ENCODE peak calls at places on chromosome 3, in four cellular contexts. One of them, this sample, is unnamed.

GRCh38 chr3:116148881-116149530 is 296.3 kb downstream of the LSAMP start:
- DNase-seq in CD8-positive, alpha-beta T cell: no peak
- DNase-seq in WTC11: no peak
- DNase-seq in esophagus squamous epithelium: no peak
- DNase-seq in this sample: no peak

GRCh38 chr3:155983834-155984474 is 113.5 kb downstream of the GMPS start:
- DNase-seq in CD8-positive, alpha-beta T cell: no peak
- DNase-seq in WTC11: no peak
- DNase-seq in esophagus squamous epithelium: no peak
- DNase-seq in this sample: no peak

GRCh38 chr3:39343076-39343717 is 13.7 kb downstream of the CCR8 start:
- DNase-seq in CD8-positive, alpha-beta T cell: no peak
- DNase-seq in WTC11: no peak
- DNase-seq in esophagus squamous epithelium: no peak
- DNase-seq in this sample: no peak

GRCh38 chr3:123759311-123759710 is 124.8 kb downstream of the MYLK start:
- DNase-seq in CD8-positive, alpha-beta T cell: no peak
- DNase-seq in WTC11: no peak
- DNase-seq in esophagus squamous epithelium: no peak
- DNase-seq in this sample: no peak

GRCh38 chr3:135218782-135219181 is 423.7 kb downstream of the EPHB1 start:
- DNase-seq in CD8-positive, alpha-beta T cell: no peak
- DNase-seq in WTC11: no peak
- DNase-seq in esophagus squamous epithelium: no peak
- DNase-seq in this sample: no peak

GRCh38 chr3:129581623-129582022 is 24.9 kb downstream of the PLXND1 start:
- DNase-seq in CD8-positive, alpha-beta T cell: no peak
- DNase-seq in WTC11: no peak
- DNase-seq in esophagus squamous epithelium: no peak
- DNase-seq in this sample: no peak

GRCh38 chr3:171457263-171458055 is 2.7 kb downstream of the TNIK start:
- DNase-seq in CD8-positive, alpha-beta T cell: no peak
- DNase-seq in WTC11: no peak
- DNase-seq in esophagus squamous epithelium: no peak
- DNase-seq in this sample: peak

GRCh38 chr3:173945081-173945652 is 547.6 kb downstream of the NLGN1 start:
- DNase-seq in CD8-positive, alpha-beta T cell: no peak
- DNase-seq in WTC11: no peak
- DNase-seq in esophagus squamous epithelium: no peak
- DNase-seq in this sample: no peak

GRCh38 chr3:48685603-48686511 is at the start of gene NCKIPSD:
- DNase-seq in CD8-positive, alpha-beta T cell: peak
- DNase-seq in WTC11: peak
- DNase-seq in esophagus squamous epithelium: peak
- DNase-seq in this sample: peak

GRCh38 chr3:16069149-16069922 is 105.1 kb upstream of the GALNT15 start:
- DNase-seq in CD8-positive, alpha-beta T cell: no peak
- DNase-seq in WTC11: no peak
- DNase-seq in esophagus squamous epithelium: no peak
- DNase-seq in this sample: no peak

GRCh38 chr3:81242871-81243270 is 518.6 kb downstream of the GBE1 start:
- DNase-seq in CD8-positive, alpha-beta T cell: no peak
- DNase-seq in WTC11: no peak
- DNase-seq in esophagus squamous epithelium: no peak
- DNase-seq in this sample: peak

GRCh38 chr3:124860599-124860998 is 26.6 kb downstream of the ITGB5 start:
- DNase-seq in CD8-positive, alpha-beta T cell: no peak
- DNase-seq in WTC11: no peak
- DNase-seq in esophagus squamous epithelium: no peak
- DNase-seq in this sample: no peak

GRCh38 chr3:189361103-189361835 is 189.5 kb downstream of the TPRG1 start:
- DNase-seq in CD8-positive, alpha-beta T cell: no peak
- DNase-seq in WTC11: no peak
- DNase-seq in esophagus squamous epithelium: no peak
- DNase-seq in this sample: no peak

GRCh38 chr3:170418422-170419300 is at the start of gene CLDN11:
- DNase-seq in CD8-positive, alpha-beta T cell: no peak
- DNase-seq in WTC11: peak
- DNase-seq in esophagus squamous epithelium: no peak
- DNase-seq in this sample: no peak

GRCh38 chr3:73867524-73867923 is 242.8 kb upstream of the PDZRN3 start:
- DNase-seq in CD8-positive, alpha-beta T cell: no peak
- DNase-seq in WTC11: no peak
- DNase-seq in esophagus squamous epithelium: no peak
- DNase-seq in this sample: no peak

GRCh38 chr3:45688194-45688881 is 858 bp upstream of the SACM1L start:
- DNase-seq in CD8-positive, alpha-beta T cell: peak
- DNase-seq in WTC11: peak
- DNase-seq in esophagus squamous epithelium: no peak
- DNase-seq in this sample: peak

GRCh38 chr3:72401005-72401404 is 447.2 kb downstream of the SHQ1 start:
- DNase-seq in CD8-positive, alpha-beta T cell: no peak
- DNase-seq in WTC11: no peak
- DNase-seq in esophagus squamous epithelium: no peak
- DNase-seq in this sample: peak

GRCh38 chr3:130941793-130942192 is 47.9 kb downstream of the ATP2C1 start:
- DNase-seq in CD8-positive, alpha-beta T cell: no peak
- DNase-seq in WTC11: no peak
- DNase-seq in esophagus squamous epithelium: no peak
- DNase-seq in this sample: no peak

GRCh38 chr3:164451083-164451910 is 627.0 kb downstream of the SI start:
- DNase-seq in CD8-positive, alpha-beta T cell: no peak
- DNase-seq in WTC11: peak
- DNase-seq in esophagus squamous epithelium: no peak
- DNase-seq in this sample: no peak

GRCh38 chr3:52174896-52175295 is 20.7 kb upstream of the POC1A start:
- DNase-seq in CD8-positive, alpha-beta T cell: no peak
- DNase-seq in WTC11: no peak
- DNase-seq in esophagus squamous epithelium: no peak
- DNase-seq in this sample: peak

GRCh38 chr3:62046326-62046725 is 327.0 kb downstream of the FEZF2 start:
- DNase-seq in CD8-positive, alpha-beta T cell: no peak
- DNase-seq in WTC11: no peak
- DNase-seq in esophagus squamous epithelium: no peak
- DNase-seq in this sample: no peak

GRCh38 chr3:183591881-183592521 is 36.5 kb upstream of the KLHL6 start:
- DNase-seq in CD8-positive, alpha-beta T cell: no peak
- DNase-seq in WTC11: no peak
- DNase-seq in esophagus squamous epithelium: no peak
- DNase-seq in this sample: peak

DNA sequence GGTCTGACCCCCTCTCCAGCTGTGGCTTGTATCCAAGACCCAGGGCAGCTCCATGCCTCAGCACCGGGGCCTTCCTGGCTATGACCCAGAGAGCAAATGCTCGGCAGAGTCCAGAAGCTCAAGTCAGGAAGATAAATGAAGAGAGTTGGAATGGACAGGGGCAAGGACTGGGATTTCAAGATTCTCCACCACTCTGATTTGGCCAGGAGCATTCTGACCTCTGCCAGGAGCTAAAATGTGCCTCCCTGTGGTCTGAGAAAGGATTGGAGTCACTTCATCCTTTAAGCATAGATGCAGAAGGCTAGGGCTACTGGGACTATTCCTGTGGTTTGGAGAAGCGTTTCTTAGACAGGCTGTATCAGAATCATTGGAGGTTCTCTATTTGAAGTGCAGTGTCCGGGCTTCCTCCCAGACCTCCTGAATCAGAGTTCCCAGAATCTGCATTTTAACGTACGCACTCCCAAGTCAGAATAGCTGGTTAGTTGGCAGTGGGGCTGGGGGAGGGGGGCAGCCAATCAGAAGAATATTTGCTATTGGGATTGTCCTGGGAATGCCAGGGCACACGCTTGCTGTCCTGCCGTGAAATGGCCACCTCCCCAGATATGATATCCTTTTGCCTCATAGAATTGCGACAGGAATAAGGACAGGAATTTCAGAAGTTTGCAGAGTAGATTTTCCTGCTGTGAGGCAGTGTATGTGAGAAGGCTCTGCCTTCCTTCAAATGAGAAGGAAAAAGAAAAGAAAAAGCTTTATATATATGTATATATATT is 57.4 kb downstream of the HRH1 start:
- DNase-seq in CD8-positive, alpha-beta T cell: no peak
- DNase-seq in WTC11: no peak
- DNase-seq in esophagus squamous epithelium: no peak
- DNase-seq in this sample: no peak
- TF ChIP-seq CTCF in CD8-positive, alpha-beta T cell: no peak
- TF ChIP-seq CTCF in WTC11: no peak
- TF ChIP-seq CTCF in esophagus squamous epithelium: no peak
- TF ChIP-seq CTCF in this sample: no peak

GRCh38 chr3:157347577-157348303 is 88.9 kb upstream of the PTX3 start:
- DNase-seq in CD8-positive, alpha-beta T cell: no peak
- DNase-seq in WTC11: peak
- DNase-seq in esophagus squamous epithelium: no peak
- DNase-seq in this sample: no peak
- TF ChIP-seq CTCF in CD8-positive, alpha-beta T cell: no peak
- TF ChIP-seq CTCF in WTC11: peak
- TF ChIP-seq CTCF in esophagus squamous epithelium: no peak
- TF ChIP-seq CTCF in this sample: peak

DNA sequence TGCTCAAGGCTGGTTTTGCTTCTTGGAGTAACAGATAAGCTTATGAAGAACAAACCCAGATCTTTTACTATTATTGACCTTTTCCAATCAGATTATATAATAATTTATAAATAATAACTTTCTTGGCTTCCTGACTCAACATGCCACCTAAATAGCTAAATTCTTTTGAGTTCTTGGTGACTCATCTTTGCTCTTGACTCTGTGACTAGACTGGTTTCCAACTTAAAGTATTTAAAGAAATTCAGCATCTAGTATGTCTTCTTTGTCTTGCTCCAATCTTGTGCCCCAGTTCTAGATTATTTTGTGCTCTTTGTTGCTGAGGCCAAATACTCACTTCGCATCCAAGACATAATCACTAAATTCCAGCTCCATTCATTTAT is 483.1 kb upstream of the TBL1XR1 start:
- DNase-seq in CD8-positive, alpha-beta T cell: no peak
- DNase-seq in WTC11: no peak
- DNase-seq in esophagus squamous epithelium: no peak
- DNase-seq in this sample: no peak
- TF ChIP-seq CTCF in CD8-positive, alpha-beta T cell: no peak
- TF ChIP-seq CTCF in WTC11: no peak
- TF ChIP-seq CTCF in esophagus squamous epithelium: no peak
- TF ChIP-seq CTCF in this sample: no peak

DNA sequence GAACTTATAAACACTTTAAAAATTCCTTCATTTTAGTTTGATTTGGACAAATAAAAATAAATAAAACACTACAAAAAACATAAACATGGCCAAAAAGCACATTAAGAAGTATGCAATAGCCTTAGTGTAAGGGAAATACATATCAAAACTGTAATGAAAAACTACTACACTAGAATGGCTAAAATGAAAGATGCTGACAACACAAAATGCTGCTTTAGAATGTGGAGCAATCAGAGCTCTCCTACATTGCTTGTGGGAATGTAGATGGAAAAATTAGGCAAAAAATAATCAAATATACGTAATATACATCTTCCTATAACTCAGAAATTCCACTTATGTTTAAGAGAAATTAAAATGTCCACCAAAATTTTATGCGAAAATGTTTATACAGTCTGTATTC is 96.2 kb downstream of the ABI3BP start:
- DNase-seq in CD8-positive, alpha-beta T cell: no peak
- DNase-seq in WTC11: no peak
- DNase-seq in esophagus squamous epithelium: no peak
- DNase-seq in this sample: no peak
- TF ChIP-seq CTCF in CD8-positive, alpha-beta T cell: no peak
- TF ChIP-seq CTCF in WTC11: no peak
- TF ChIP-seq CTCF in esophagus squamous epithelium: no peak
- TF ChIP-seq CTCF in this sample: no peak

DNA sequence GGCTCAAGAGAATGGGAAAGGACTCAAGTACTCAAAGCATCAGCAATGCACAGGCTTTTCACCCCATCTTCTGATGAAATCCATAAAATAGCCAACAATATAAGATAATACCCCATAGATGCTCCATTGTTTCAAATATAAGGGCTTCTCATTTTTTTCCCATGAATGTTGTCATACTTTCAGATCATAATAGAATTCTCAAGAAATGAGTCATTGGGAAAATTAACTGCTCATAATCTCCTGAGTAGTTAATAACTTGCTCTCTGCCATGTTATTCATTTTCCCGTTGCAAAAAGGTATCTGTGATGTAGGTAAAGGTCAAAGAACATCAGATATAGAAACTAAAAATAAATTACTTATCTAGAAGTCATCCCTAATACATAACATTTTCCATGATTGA is 121.9 kb downstream of the NSUN3 start:
- DNase-seq in CD8-positive, alpha-beta T cell: no peak
- DNase-seq in WTC11: no peak
- DNase-seq in esophagus squamous epithelium: no peak
- DNase-seq in this sample: no peak
- TF ChIP-seq CTCF in CD8-positive, alpha-beta T cell: no peak
- TF ChIP-seq CTCF in WTC11: no peak
- TF ChIP-seq CTCF in esophagus squamous epithelium: no peak
- TF ChIP-seq CTCF in this sample: no peak